ENCODE peak calls at places on chromosomes 11 and 22, in seven cellular contexts. F, S, H, J, Y, Z and R are unnamed samples.

GRCh38 chr11:35621620-35622019 is 3.4 kb downstream of the FJX1 start:
- DNase-seq in Z (no peak), J (no peak), Y (no peak), H (no peak), F (no peak), S (no peak), R (no peak)

GRCh38 chr11:61494341-61495038 is 14.1 kb upstream of the LRRC10B start:
- DNase-seq in S (no peak), F (no peak), J (no peak), Z (no peak), H (no peak), Y (no peak), R (no peak)

GRCh38 chr11:44623716-44624491 is 58.4 kb downstream of the CD82 start:
- DNase-seq in Z (peak), S (peak), H (no peak), Y (peak), J (peak), F (no peak), R (no peak)

GRCh38 chr11:36146437-36146836 is 142.8 kb downstream of the COMMD9 start:
- DNase-seq in J (no peak), S (no peak), Z (no peak), F (no peak), Y (peak), H (no peak), R (peak)

GRCh38 chr11:46944356-46944755 is 7.8 kb downstream of the CSTPP1 start:
- DNase-seq in H (no peak), Z (no peak), J (no peak), Y (no peak), F (no peak), S (no peak), R (peak)

GRCh38 chr11:121133046-121133445 is 32.0 kb downstream of the TECTA start:
- DNase-seq in H (no peak), S (no peak), J (no peak), Z (no peak), Y (no peak), F (no peak), R (no peak)

GRCh38 chr22:25942989-25943411 is 201.0 kb downstream of the MYO18B start:
- DNase-seq in J (peak), Y (no peak), H (no peak), S (no peak), Z (no peak), F (no peak), R (peak)

GRCh38 chr11:70182266-70182665 is 20.8 kb upstream of the FADD start:
- DNase-seq in Z (no peak), Y (no peak), J (no peak), F (no peak), H (no peak), S (no peak), R (no peak)

GRCh38 chr11:75597636-75598035 is 35.6 kb downstream of the SERPINH1 start:
- DNase-seq in Y (peak), F (peak), J (peak), Z (no peak), H (peak), S (no peak), R (peak)

GRCh38 chr22:27515091-27515523 is 286.4 kb downstream of the MN1 start:
- DNase-seq in Y (peak), Z (no peak), H (no peak), F (no peak), S (no peak), J (no peak), R (no peak)

GRCh38 chr11:29009426-29009825 is 901.2 kb downstream of the METTL15 start:
- DNase-seq in H (no peak), F (peak), J (no peak), Y (peak), S (no peak), Z (no peak), R (no peak)

GRCh38 chr11:26201411-26201810 is 130.5 kb upstream of the ANO3 start:
- DNase-seq in S (peak), J (no peak), H (no peak), F (peak), Z (no peak), Y (no peak), R (no peak)

GRCh38 chr22:23834830-23835772 is 3.7 kb downstream of the DERL3 start:
- DNase-seq in H (no peak), F (no peak), Z (no peak), S (no peak), J (no peak), Y (no peak), R (no peak)

GRCh38 chr11:110000045-110000502 is 93.1 kb upstream of the ZC3H12C start:
- DNase-seq in F (peak), S (peak), Y (peak), J (no peak), Z (no peak), H (no peak), R (no peak)

GRCh38 chr11:34860518-34860917 is 55.7 kb downstream of the APIP start:
- DNase-seq in J (no peak), F (no peak), S (no peak), Z (no peak), Y (no peak), H (no peak), R (no peak)

GRCh38 chr22:44445307-44445680 is 52.7 kb downstream of the RTL6 start:
- DNase-seq in Y (peak), F (no peak), Z (no peak), J (peak), S (no peak), H (no peak), R (no peak)

GRCh38 chr11:10941429-10941828 is 83.6 kb upstream of the ZBED5 start:
- DNase-seq in J (no peak), Y (no peak), S (no peak), H (no peak), Z (no peak), F (no peak), R (no peak)

GRCh38 chr11:57300785-57301184 is 24.0 kb downstream of the TNKS1BP1 start:
- DNase-seq in S (no peak), F (no peak), H (no peak), Z (no peak), Y (no peak), J (no peak), R (no peak)

GRCh38 chr11:47645500-47645899 is 3.1 kb upstream of the MTCH2 start:
- DNase-seq in S (no peak), F (no peak), Y (no peak), Z (no peak), J (no peak), H (no peak), R (no peak)

GRCh38 chr22:39721456-39722325 is 151.1 kb downstream of the CACNA1I start:
- DNase-seq in S (no peak), J (no peak), H (no peak), Z (no peak), F (no peak), Y (no peak), R (no peak)

GRCh38 chr11:44575288-44575672 is 9.8 kb downstream of the CD82 start:
- DNase-seq in H (no peak), Z (no peak), S (peak), Y (no peak), J (no peak), F (peak), R (no peak)

GRCh38 chr11:69922596-69923111 is 103.4 kb upstream of the FGF3 start:
- DNase-seq in S (no peak), J (no peak), H (no peak), F (no peak), Y (no peak), Z (no peak), R (no peak)

GRCh38 chr11:2542406-2542805 is 97.6 kb downstream of the KCNQ1 start:
- DNase-seq in Y (no peak), F (no peak), J (no peak), Z (no peak), H (no peak), S (no peak), R (no peak)

GRCh38 chr11:95296165-95296564 is 65.2 kb upstream of the SESN3 start:
- DNase-seq in F (no peak), Y (no peak), Z (no peak), H (no peak), S (no peak), J (no peak), R (no peak)

GRCh38 chr11:9459573-9460321 is 1.1 kb upstream of the ZNF143 start:
- DNase-seq in J (no peak), F (peak), Y (peak), Z (no peak), H (peak), S (peak), R (peak)

GRCh38 chr11:131025020-131025419 is 108.7 kb upstream of the SNX19 start:
- DNase-seq in J (peak), Z (no peak), S (peak), Y (peak), H (peak), F (peak), R (peak)

GRCh38 chr22:42717197-42717967 is 3.3 kb downstream of the A4GALT start:
- DNase-seq in J (peak), Z (no peak), F (peak), H (no peak), Y (peak), S (no peak), R (peak)
- H3K4ac ChIP-seq in J (no peak), Z (peak), F (no peak), H (no peak), Y (no peak), S (no peak), R (no peak)

DNA sequence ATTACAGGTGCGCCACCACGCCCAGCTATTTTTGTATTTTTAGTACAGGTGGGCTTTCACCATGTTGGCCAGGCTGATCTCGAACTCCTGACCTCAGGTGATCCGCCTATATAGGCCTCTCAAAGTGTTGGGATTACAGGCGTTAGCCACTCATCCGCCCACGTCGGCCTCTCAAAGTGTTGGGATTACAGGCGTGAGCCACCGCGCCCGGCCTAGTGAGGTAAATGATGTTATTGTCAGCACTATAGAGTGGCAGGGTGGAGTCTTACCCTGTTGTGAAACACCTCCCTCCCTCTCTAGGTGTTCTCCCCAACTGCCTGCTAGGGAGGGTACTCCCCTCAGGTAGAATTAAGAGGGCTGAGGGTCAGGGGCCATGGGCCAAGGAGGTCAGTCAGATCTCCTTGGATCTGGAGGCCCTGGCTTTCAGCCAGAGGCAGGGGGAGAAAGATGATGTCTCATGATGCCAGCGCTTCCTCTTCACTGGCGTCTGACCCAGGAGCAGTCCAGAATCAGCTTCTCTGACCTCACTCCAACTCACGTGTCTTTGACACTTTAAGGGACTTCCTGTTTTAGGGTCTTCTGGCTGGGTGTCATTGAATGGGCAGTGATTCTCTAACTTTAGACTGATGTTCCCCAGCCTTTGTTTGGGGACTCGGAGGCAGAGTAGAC is 2.0 kb downstream of the GGA1 start:
- DNase-seq in H (no peak), F (no peak), J (no peak), S (no peak), Z (no peak), Y (peak), R (no peak)
- H3K4me2 ChIP-seq in H (no peak), F (no peak), J (no peak), S (no peak), Z (no peak), Y (no peak), R (no peak)

GRCh38 chr11:62919898-62920640 is 1.1 kb downstream of the CHRM1 start:
- DNase-seq in S (no peak), J (no peak), Y (peak), H (no peak), F (no peak), Z (no peak), R (no peak)

GRCh38 chr11:62921201-62921572 is at the start of gene CHRM1:
- DNase-seq in F (no peak), Z (no peak), H (no peak), Y (no peak), S (no peak), J (no peak), R (no peak)

GRCh38 chr11:62918531-62918930 is 2.6 kb downstream of the CHRM1 start:
- DNase-seq in S (no peak), Z (no peak), H (no peak), J (no peak), F (no peak), Y (no peak), R (peak)

GRCh38 chr11:62919476-62919875 is 1.7 kb downstream of the CHRM1 start:
- DNase-seq in F (no peak), Y (no peak), H (no peak), Z (no peak), J (no peak), S (no peak), R (no peak)

GRCh38 chr11:62917906-62918502 is 3.2 kb downstream of the CHRM1 start:
- DNase-seq in F (no peak), S (no peak), Z (no peak), Y (peak), H (no peak), J (no peak), R (no peak)
- H3K23ac ChIP-seq in F (no peak), S (no peak), Z (no peak), Y (no peak), H (no peak), J (no peak), R (no peak)

GRCh38 chr11:128476729-128477128 is 110.6 kb downstream of the ETS1 start:
- DNase-seq in Z (no peak), H (no peak), F (no peak), S (no peak), J (no peak), Y (peak), R (peak)
- H3K4ac ChIP-seq in Z (no peak), H (no peak), F (no peak), S (no peak), J (no peak), Y (no peak), R (no peak)

DNA sequence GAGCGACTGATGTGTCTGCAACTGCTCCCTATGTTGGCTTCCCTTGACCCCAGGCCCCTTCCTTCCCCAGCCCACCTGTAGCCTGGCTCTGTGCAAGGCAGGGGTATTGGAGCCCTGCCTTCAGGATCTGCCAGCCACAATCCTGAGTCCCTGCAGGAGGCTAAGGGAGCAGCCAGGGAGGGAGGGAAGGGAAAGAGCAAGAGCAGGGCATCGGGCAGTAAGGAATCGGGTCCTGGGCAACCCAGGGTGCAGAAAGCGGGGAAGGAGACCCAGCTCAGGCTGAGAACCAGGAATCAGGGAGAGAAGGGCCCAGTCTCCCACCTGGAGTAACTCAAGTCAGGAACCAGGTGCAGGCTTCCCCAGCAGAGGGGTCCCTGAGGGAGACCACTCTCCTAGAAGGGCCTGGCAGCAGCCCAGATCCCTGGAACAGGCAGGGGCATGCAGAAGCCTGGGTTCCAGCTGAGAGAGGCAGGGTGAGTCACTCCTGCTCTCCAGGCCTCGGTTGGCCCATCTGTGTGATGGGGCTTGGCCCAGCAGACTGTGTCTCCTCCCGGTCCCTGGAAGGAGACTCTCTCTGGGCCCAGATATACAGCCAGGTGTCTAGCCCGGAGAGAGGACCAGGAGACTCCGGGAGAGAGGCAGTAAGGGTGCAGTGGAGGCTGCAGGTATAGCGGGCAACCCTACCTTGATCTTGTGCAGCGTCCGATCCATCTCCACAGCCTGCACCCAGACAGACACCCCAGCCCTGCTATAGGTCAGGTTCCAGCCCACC is 13.4 kb downstream of the STARD10 start:
- DNase-seq in F (no peak), Z (no peak), H (no peak), J (no peak), S (no peak), Y (no peak), R (no peak)
- H3K4me2 ChIP-seq in F (peak), Z (peak), H (peak), J (peak), S (peak), Y (peak), R (peak)

DNA sequence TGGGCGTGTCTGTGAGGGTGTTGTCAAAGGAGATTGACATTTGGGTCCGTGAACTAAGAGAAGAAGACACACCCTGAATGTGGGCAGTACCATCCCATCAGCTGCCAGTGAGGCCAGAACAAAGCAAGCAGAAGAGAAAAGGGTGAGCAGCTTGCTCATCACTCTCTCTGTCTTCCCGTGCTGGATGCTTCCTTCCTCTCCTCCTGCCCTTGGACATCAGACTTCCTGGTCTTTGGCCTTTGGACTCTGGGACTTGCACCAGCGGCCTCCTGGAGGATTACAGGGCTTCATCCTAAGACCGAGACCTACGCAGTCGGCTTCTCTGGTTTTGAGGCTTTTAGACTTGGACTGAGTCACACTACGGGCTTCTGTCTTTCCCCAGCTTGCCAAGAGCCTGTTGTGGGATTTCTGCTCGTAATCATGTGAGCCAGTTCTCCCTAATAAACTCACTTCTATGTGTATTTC is 18.8 kb downstream of the APOL2 start:
- DNase-seq in H (no peak), S (peak), J (peak), Z (no peak), Y (peak), F (peak), R (peak)
- H3K23ac ChIP-seq in H (no peak), S (no peak), J (no peak), Z (no peak), Y (no peak), F (no peak), R (no peak)

GRCh38 chr22:37647928-37648327 is 8.5 kb downstream of the SH3BP1 start:
- DNase-seq in S (no peak), H (no peak), Y (no peak), Z (no peak), J (no peak), F (no peak), R (no peak)
- H3K4ac ChIP-seq in S (no peak), H (no peak), Y (no peak), Z (no peak), J (no peak), F (no peak), R (no peak)

DNA sequence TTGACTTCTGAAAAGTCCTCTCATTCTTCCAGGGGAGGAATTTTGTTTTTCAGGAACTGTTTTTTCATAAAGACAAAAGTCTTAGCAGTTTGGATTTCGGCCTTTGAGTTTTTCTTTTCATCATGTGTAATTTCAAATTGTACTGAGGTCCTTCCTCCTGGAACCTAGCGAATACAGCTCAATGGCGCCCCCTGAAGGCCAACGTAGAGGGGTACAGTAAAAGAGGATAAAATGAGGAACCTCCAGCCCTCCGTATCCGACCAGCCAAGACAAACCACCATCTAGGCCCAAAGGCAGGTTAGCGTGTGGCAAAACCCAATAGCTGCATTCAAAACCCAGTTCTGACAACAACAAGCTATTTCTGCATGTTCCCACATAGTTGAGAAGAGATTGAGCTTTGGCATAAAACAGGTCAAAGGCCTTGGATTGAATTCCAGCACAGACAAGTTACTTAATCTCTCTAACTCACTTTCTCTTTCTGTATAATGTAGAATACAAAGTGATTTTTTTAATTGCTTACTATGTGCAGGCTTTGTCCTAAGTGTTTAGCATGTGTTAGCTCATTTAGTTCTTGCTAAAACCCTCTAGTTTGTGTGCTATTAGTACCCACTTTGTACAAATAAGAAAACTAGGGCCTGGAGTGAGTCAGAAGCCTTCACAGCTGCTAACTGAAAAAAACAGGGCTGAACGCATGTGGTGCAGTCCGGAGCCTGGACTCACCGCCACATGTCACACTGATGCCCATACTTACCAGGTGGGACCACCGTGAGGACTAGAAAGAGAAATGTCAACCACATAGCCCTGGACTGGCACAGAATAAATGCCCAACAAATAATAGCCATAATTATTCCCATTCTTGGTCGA is 43.2 kb upstream of the ETS1 start:
- DNase-seq in S (peak), H (peak), J (peak), Z (peak), Y (peak), F (peak), R (peak)
- H3K4me2 ChIP-seq in S (peak), H (no peak), J (no peak), Z (no peak), Y (no peak), F (no peak), R (no peak)

DNA sequence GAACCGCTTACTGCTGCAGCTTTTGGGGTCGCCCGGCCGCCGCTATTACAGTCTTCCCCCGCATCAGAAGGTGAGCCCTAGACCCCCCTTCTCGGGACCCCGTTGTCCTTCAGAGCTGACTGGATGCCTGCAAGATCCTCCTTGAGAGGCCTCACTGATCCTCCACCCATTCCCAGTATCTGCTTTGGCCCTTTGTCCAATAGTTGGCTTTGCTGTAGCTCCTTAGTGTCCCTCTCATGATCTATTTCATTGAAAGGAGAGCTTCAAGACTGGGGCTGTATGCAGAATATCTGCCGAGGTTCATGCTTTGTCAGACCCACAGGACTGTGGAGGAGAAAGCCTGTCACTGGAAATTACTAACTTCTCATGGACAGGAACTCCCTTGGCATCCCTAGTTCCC is 474 bp downstream of the DLAT start:
- DNase-seq in Z (no peak), H (no peak), F (peak), Y (peak), J (no peak), S (peak), R (peak)
- H3K23ac ChIP-seq in Z (no peak), H (peak), F (no peak), Y (no peak), J (no peak), S (peak), R (peak)